ENCODE peak calls at places on chromosomes 13 and 19, in nine cellular contexts. N is lung, V is fibroblast of the aortic adventitia, D is fibroblast of pulmonary artery, O is dorsolateral prefrontal cortex, Q is left lung, E is psoas muscle, Z is fibroblast of lung, C is MM.1S. B is an unnamed sample.

GRCh38 chr13:37383856-37384255 is 214.7 kb downstream of the POSTN start:
- DNase-seq in Z (no peak), N (no peak), O (no peak), D (no peak), E (no peak), Q (no peak), C (no peak), V (no peak), B (no peak)

GRCh38 chr19:38664503-38665211 is 17.2 kb downstream of the ACTN4 start:
- DNase-seq in Q (no peak), N (no peak), D (no peak), E (no peak), O (no peak), C (no peak), Z (no peak), V (no peak), B (no peak)

GRCh38 chr13:46778879-46779278 is 18.1 kb downstream of the ESD start:
- DNase-seq in Q (no peak), V (peak), O (no peak), C (no peak), E (no peak), N (no peak), Z (peak), D (peak), B (no peak)

GRCh38 chr19:1019980-1020867 is 699 bp downstream of the TMEM259 start:
- DNase-seq in Q (peak), N (no peak), Z (no peak), C (peak), O (no peak), D (no peak), V (no peak), E (no peak), B (no peak)

GRCh38 chr19:43809762-43810696 is 7.8 kb upstream of the LYPD5 start:
- DNase-seq in V (peak), E (no peak), D (peak), Q (no peak), Z (peak), C (peak), O (no peak), N (no peak), B (no peak)

GRCh38 chr13:29905845-29906244 is 55.4 kb upstream of the UBL3 start:
- DNase-seq in C (no peak), N (peak), Q (peak), Z (peak), V (peak), E (no peak), D (peak), O (no peak), B (no peak)

GRCh38 chr19:41357746-41358145 is 4.0 kb upstream of the TGFB1 start:
- DNase-seq in D (no peak), O (no peak), Z (no peak), V (no peak), Q (no peak), N (no peak), E (no peak), C (no peak), B (no peak)

GRCh38 chr19:36213793-36214387 is 575 bp downstream of the ZNF565 start:
- DNase-seq in Z (peak), C (no peak), Q (no peak), E (no peak), O (no peak), N (no peak), V (no peak), D (peak), B (no peak)

GRCh38 chr19:43432866-43433673 is 18.4 kb downstream of the TEX101 start:
- DNase-seq in V (peak), O (no peak), C (peak), Q (peak), N (peak), Z (peak), D (peak), E (peak), B (peak)

GRCh38 chr13:31594056-31594455 is 145.3 kb upstream of the RXFP2 start:
- DNase-seq in Q (no peak), O (no peak), D (no peak), V (no peak), E (no peak), C (no peak), N (no peak), Z (no peak), B (no peak)

GRCh38 chr13:29573190-29573589 is 22.3 kb downstream of the SLC7A1 start:
- DNase-seq in O (no peak), V (peak), D (peak), N (no peak), Z (peak), E (no peak), C (no peak), Q (peak), B (no peak)

GRCh38 chr13:30142502-30143211 is 164.7 kb downstream of the KATNAL1 start:
- DNase-seq in E (peak), V (peak), Z (peak), O (no peak), C (no peak), D (peak), N (no peak), Q (no peak), B (no peak)

GRCh38 chr13:45961468-45961867 is 91.1 kb downstream of the ZC3H13 start:
- DNase-seq in D (no peak), E (no peak), Q (no peak), Z (no peak), O (no peak), C (no peak), N (no peak), V (no peak), B (no peak)

GRCh38 chr13:87792878-87793277 is 121.7 kb downstream of the SLITRK5 start:
- DNase-seq in O (no peak), E (no peak), Z (no peak), V (no peak), D (no peak), Q (no peak), C (no peak), N (no peak), B (no peak)

GRCh38 chr13:79966502-79966901 is 374.4 kb downstream of the SPRY2 start:
- DNase-seq in D (no peak), Q (no peak), E (no peak), V (peak), N (no peak), C (no peak), O (no peak), Z (no peak), B (no peak)

GRCh38 chr13:44768775-44769578 is 192.8 kb upstream of the TSC22D1 start:
- DNase-seq in C (no peak), V (peak), Q (no peak), N (no peak), O (no peak), E (no peak), Z (peak), D (peak), B (no peak)

GRCh38 chr19:38743394-38744297 is 628 bp downstream of the CAPN12 start:
- DNase-seq in N (no peak), C (no peak), D (no peak), E (no peak), V (no peak), Q (no peak), O (no peak), Z (no peak), B (no peak)

GRCh38 chr19:4976412-4977298 is 7.7 kb downstream of the KDM4B start:
- DNase-seq in C (no peak), O (no peak), V (peak), Z (peak), E (peak), N (peak), D (peak), Q (peak), B (no peak)

GRCh38 chr13:78701383-78701782 is 42.4 kb upstream of the OBI1 start:
- DNase-seq in V (peak), Q (no peak), N (no peak), Z (peak), O (no peak), E (no peak), C (no peak), D (peak), B (no peak)
- TF ChIP-seq CTCF in V (no peak), Q (no peak), N (no peak), Z (no peak), O (no peak), E (no peak), C (no peak), D (no peak), B (no peak)

GRCh38 chr13:113947321-113948033 is 26.4 kb downstream of the C13orf46 start:
- DNase-seq in N (no peak), D (peak), O (peak), Z (no peak), E (peak), V (peak), C (no peak), Q (no peak), B (no peak)
- TF ChIP-seq CTCF in N (peak), D (peak), O (peak), Z (peak), E (peak), V (peak), C (no peak), Q (peak), B (peak)

GRCh38 chr19:7140137-7140536 is 70.6 kb downstream of the ZNF557 start:
- DNase-seq in E (no peak), O (no peak), Q (no peak), N (no peak), D (no peak), Z (no peak), C (no peak), V (no peak), B (no peak)

GRCh38 chr19:7149956-7150705 is 80.6 kb downstream of the ZNF557 start:
- DNase-seq in O (no peak), E (no peak), C (no peak), N (no peak), D (no peak), Z (no peak), V (no peak), Q (no peak), B (no peak)

GRCh38 chr19:7142771-7143170 is 73.3 kb downstream of the ZNF557 start:
- DNase-seq in V (no peak), C (no peak), D (no peak), N (no peak), Z (no peak), O (no peak), Q (no peak), E (no peak), B (no peak)

GRCh38 chr19:7145494-7145893 is 76.0 kb downstream of the ZNF557 start:
- DNase-seq in Q (no peak), C (no peak), E (no peak), N (no peak), D (no peak), V (no peak), O (no peak), Z (no peak), B (no peak)
- TF ChIP-seq CTCF in Q (no peak), C (no peak), E (no peak), N (no peak), D (no peak), V (no peak), O (no peak), Z (no peak), B (no peak)

GRCh38 chr19:49481020-49481683 is 6.3 kb upstream of the RPL13A start:
- DNase-seq in V (no peak), N (no peak), D (no peak), O (no peak), C (no peak), Q (no peak), Z (no peak), E (no peak), B (no peak)
- TF ChIP-seq CTCF in V (no peak), N (no peak), D (no peak), O (no peak), C (no peak), Q (no peak), Z (no peak), E (no peak), B (no peak)

DNA sequence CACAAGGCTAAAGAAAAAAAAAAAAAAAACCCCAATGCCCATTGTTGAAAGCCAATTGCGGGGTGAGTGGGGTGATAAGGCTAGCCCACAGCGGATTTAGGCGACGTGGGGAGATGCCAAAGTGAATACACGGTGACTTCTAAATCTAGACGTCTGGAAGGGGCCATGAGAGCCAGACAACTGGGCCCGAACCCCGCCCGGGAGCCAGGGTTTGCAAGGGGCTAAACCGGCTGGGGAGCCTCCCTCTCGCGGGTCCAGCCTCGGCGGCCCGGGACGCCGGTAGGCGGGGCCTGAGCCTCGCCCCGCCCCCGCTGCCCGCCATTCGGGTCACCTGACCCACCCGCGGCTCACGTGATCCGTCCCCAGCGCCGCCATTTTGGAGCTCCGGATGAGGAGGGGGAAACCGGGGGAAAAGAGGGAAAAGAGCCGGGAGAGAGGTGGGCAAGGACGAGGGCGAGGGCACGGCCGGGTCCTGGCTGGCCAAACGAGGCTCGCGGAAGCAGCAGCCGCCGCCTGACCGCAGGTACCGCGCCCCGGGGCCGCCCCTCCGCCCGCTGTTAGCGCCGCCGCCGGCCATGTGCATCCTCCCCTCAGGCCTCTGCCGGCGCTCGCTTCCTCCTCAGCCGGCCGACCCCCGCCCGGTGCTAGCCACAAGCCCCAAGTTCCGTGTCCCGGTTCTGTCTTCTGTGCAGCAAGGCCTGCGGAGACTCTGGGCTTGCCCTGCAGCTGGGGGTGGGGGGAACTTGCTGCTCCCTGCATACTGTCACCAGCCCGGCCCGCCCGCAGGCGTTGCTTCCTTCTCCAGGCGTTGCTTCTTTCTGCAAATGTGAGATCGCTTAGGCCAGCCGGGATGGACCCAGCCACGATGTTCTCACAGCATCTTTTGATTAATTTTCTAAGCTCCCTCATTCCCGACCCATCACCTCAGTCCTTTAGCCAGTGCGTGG is at the start of gene ZNF507:
- DNase-seq in D (peak), O (peak), N (peak), Z (peak), E (peak), Q (peak), C (peak), V (peak), B (peak)
- TF ChIP-seq CTCF in D (no peak), O (peak), N (no peak), Z (no peak), E (peak), Q (no peak), C (no peak), V (no peak), B (no peak)

GRCh38 chr13:84136582-84136981 is 254.3 kb upstream of the SLITRK1 start:
- DNase-seq in N (no peak), V (no peak), E (no peak), C (no peak), D (no peak), Q (no peak), O (no peak), Z (no peak), B (no peak)

GRCh38 chr13:84139561-84140158 is 257.4 kb upstream of the SLITRK1 start:
- DNase-seq in Z (no peak), Q (no peak), C (no peak), N (no peak), E (no peak), O (no peak), V (no peak), D (no peak), B (no peak)

GRCh38 chr13:84132491-84132890 is 250.2 kb upstream of the SLITRK1 start:
- DNase-seq in Q (no peak), E (no peak), O (no peak), N (no peak), Z (no peak), V (no peak), D (no peak), C (no peak), B (no peak)

GRCh38 chr13:84137292-84137691 is 255.0 kb upstream of the SLITRK1 start:
- DNase-seq in E (no peak), D (no peak), C (peak), Q (no peak), N (no peak), O (no peak), V (peak), Z (peak), B (no peak)
- TF ChIP-seq CTCF in E (no peak), D (no peak), C (no peak), Q (no peak), N (no peak), O (no peak), V (no peak), Z (no peak), B (no peak)

DNA sequence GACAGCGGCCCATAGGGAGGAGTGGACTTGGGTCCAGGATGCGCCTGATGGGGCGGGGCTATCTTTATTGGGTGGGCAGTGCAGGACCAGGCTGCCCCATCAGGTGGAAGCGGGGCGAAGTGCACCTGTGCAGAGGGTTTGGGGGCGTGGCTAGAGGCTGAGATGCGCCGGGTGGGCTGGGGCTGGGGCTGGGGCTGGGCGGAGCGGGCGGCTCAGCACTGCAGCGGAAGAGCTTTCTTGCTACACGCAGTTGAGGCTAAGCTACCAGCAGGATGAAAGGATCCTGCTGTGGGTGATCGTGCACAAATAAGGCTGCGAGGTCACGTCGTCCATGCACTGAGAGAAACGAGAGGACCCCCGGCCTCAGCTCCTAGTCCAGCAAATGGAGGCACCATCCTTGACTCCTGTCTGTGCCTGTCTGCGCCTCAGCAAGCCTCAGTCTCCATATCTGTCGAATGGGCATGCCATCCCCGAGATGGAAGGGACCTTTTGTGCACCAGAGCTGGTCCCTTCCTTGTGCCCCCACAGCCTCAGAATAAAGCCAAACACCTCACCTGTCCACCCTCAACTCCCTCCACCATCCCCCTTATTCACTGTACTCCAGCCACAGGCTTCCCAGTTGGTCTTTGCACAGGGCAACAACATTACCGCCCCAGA is 20.9 kb upstream of the HOMER3 start:
- DNase-seq in C (no peak), Q (no peak), V (no peak), E (no peak), O (no peak), D (no peak), N (no peak), Z (no peak), B (no peak)
- TF ChIP-seq CTCF in C (no peak), Q (no peak), V (no peak), E (no peak), O (no peak), D (no peak), N (no peak), Z (no peak), B (no peak)